ENCODE peak calls at places on chromosomes 7 and 10, in eight cellular contexts. A is gastrocnemius medialis, M is posterior vena cava, S is mammary epithelial cell, P is GM12865, V is EL, D is NT2/D1, E is foreskin melanocyte. Z is an unnamed sample.

GRCh38 chr7:25854059-25854458 is 297.9 kb upstream of the NFE2L3 start:
- DNase-seq in A (no peak), M (no peak), S (no peak), P (no peak), V (no peak), D (no peak), E (no peak), Z (no peak)

GRCh38 chr10:123380491-123381085 is 226.4 kb downstream of the BUB3 start:
- DNase-seq in A (no peak), M (no peak), S (peak; percentile 32), P (peak; percentile 38), V (peak; percentile 4), D (no peak), E (peak; percentile 18), Z (no peak)

GRCh38 chr10:122052702-122053101 is 63.7 kb downstream of the TACC2 start:
- DNase-seq in A (no peak), M (peak; percentile 22), S (no peak), P (no peak), V (no peak), D (no peak), E (no peak), Z (no peak)

GRCh38 chr10:99435986-99436633 is 5.7 kb upstream of the GOT1 start:
- DNase-seq in A (no peak), M (no peak), S (peak; percentile 37), P (peak; percentile 55), V (peak; percentile 51), D (no peak), E (peak; percentile 32), Z (no peak)

GRCh38 chr10:103564799-103565365 is 71.4 kb downstream of the NEURL1 start:
- DNase-seq in A (no peak), M (no peak), S (no peak), P (peak; percentile 37), V (no peak), D (peak; percentile 32), E (no peak), Z (peak; percentile 6)

GRCh38 chr7:44134943-44135628 is 6.0 kb downstream of the MYL7 start:
- DNase-seq in A (no peak), M (no peak), S (no peak), P (no peak), V (no peak), D (no peak), E (no peak), Z (no peak)

GRCh38 chr7:131010714-131011436 is 276.9 kb upstream of the KLF14 start:
- DNase-seq in A (no peak), M (no peak), S (no peak), P (peak; percentile 71), V (peak; percentile 29), D (no peak), E (no peak), Z (no peak)

GRCh38 chr10:43249962-43250624 is 16.8 kb downstream of the RASGEF1A start:
- DNase-seq in A (no peak), M (peak; percentile 52), S (no peak), P (no peak), V (peak; percentile 15), D (no peak), E (no peak), Z (no peak)

GRCh38 chr10:129912161-129912917 is 51.7 kb downstream of the EBF3 start:
- DNase-seq in A (no peak), M (no peak), S (no peak), P (no peak), V (no peak), D (no peak), E (no peak), Z (no peak)

GRCh38 chr7:31418928-31419327 is 78.4 kb upstream of the NEUROD6 start:
- DNase-seq in A (no peak), M (no peak), S (peak; percentile 14), P (no peak), V (peak; percentile 2), D (no peak), E (no peak), Z (no peak)

GRCh38 chr7:27066148-27066547 is 29.7 kb downstream of the HOXA1 start:
- DNase-seq in A (no peak), M (no peak), S (peak; percentile 85), P (no peak), V (peak; percentile 93), D (no peak), E (peak; percentile 5), Z (no peak)

GRCh38 chr7:90579181-90579688 is 16.9 kb upstream of the CDK14 start:
- DNase-seq in A (no peak), M (no peak), S (peak; percentile 95), P (no peak), V (peak; percentile 63), D (no peak), E (no peak), Z (no peak)

GRCh38 chr7:54292171-54292925 is 249.8 kb upstream of the VSTM2A start:
- DNase-seq in A (no peak), M (no peak), S (no peak), P (no peak), V (no peak), D (peak; percentile 93), E (no peak), Z (no peak)

GRCh38 chr7:42566981-42567510 is 330.0 kb upstream of the GLI3 start:
- DNase-seq in A (no peak), M (no peak), S (no peak), P (no peak), V (no peak), D (no peak), E (no peak), Z (no peak)

GRCh38 chr7:75536940-75537538 is 44.9 kb downstream of the SPDYE5 start:
- DNase-seq in A (no peak), M (peak; percentile 59), S (no peak), P (no peak), V (no peak), D (no peak), E (no peak), Z (no peak)

GRCh38 chr10:32650246-32650655 is 204.3 kb downstream of the CCDC7 start:
- DNase-seq in A (no peak), M (no peak), S (peak; percentile 84), P (peak; percentile 38), V (peak; percentile 2), D (no peak), E (peak; percentile 2), Z (no peak)

GRCh38 chr7:67523706-67524105 is 527.1 kb downstream of the TYW1 start:
- DNase-seq in A (no peak), M (no peak), S (no peak), P (no peak), V (no peak), D (no peak), E (no peak), Z (no peak)

GRCh38 chr10:127802532-127803055 is 65.6 kb downstream of the FOXI2 start:
- DNase-seq in A (no peak), M (no peak), S (peak; percentile 7), P (no peak), V (peak; percentile 1), D (no peak), E (no peak), Z (no peak)

GRCh38 chr7:139457153-139457946 is 26.1 kb downstream of the KLRG2 start:
- DNase-seq in A (no peak), M (no peak), S (no peak), P (no peak), V (peak; percentile 46), D (no peak), E (no peak), Z (no peak)

GRCh38 chr10:71836594-71836970 is 14.5 kb downstream of the PSAP start:
- DNase-seq in A (no peak), M (no peak), S (no peak), P (peak; percentile 70), V (no peak), D (no peak), E (peak; percentile 47), Z (no peak)

GRCh38 chr10:11403116-11403515 is 208.3 kb downstream of the USP6NL start:
- DNase-seq in A (no peak), M (no peak), S (no peak), P (peak; percentile 45), V (no peak), D (no peak), E (no peak), Z (peak; percentile 56)

GRCh38 chr7:31991846-31992245 is 78.4 kb downstream of the PDE1C start:
- DNase-seq in A (no peak), M (no peak), S (peak; percentile 19), P (no peak), V (peak; percentile 59), D (no peak), E (no peak), Z (no peak)

GRCh38 chr7:43937444-43937843 is 11.2 kb downstream of the UBE2D4 start:
- DNase-seq in A (no peak), M (no peak), S (no peak), P (no peak), V (no peak), D (no peak), E (no peak), Z (no peak)

GRCh38 chr7:31122649-31123058 is 70.5 kb downstream of the ADCYAP1R1 start:
- DNase-seq in A (no peak), M (no peak), S (peak; percentile 63), P (peak; percentile 69), V (peak; percentile 80), D (peak; percentile 94), E (peak; percentile 44), Z (no peak)

GRCh38 chr7:42292991-42293521 is 56.0 kb upstream of the GLI3 start:
- DNase-seq in A (peak; percentile 6), M (no peak), S (peak; percentile 80), P (no peak), V (no peak), D (no peak), E (peak; percentile 39), Z (no peak)